ENCODE peak calls at places on chromosome 11, in eight cellular contexts. E, Q, J, M, I, F, P and U are unnamed samples.

GRCh38 chr11:109914809-109915653 is 178.2 kb upstream of the ZC3H12C start:
- DNase-seq in E (no peak), Q (no peak), J (peak), M (no peak), I (peak), F (no peak), P (no peak), U (no peak)

GRCh38 chr11:96311120-96311568 is 31.9 kb downstream of the MAML2 start:
- DNase-seq in E (no peak), Q (no peak), J (no peak), M (no peak), I (no peak), F (no peak), P (no peak), U (no peak)

GRCh38 chr11:124865181-124865901 is at the start of gene ROBO3:
- DNase-seq in E (no peak), Q (peak), J (no peak), M (no peak), I (no peak), F (no peak), P (no peak), U (peak)

GRCh38 chr11:7448126-7448525 is 37.2 kb upstream of the OLFML1 start:
- DNase-seq in E (no peak), Q (no peak), J (no peak), M (no peak), I (no peak), F (no peak), P (no peak), U (no peak)

GRCh38 chr11:46898396-46899095 is 19.8 kb downstream of the LRP4 start:
- DNase-seq in E (no peak), Q (no peak), J (no peak), M (no peak), I (no peak), F (no peak), P (no peak), U (no peak)

GRCh38 chr11:77590194-77590591 is 440 bp downstream of the AQP11 start:
- DNase-seq in E (no peak), Q (peak), J (no peak), M (peak), I (peak), F (peak), P (peak), U (no peak)

GRCh38 chr11:3132831-3133455 is 32.2 kb downstream of the OSBPL5 start:
- DNase-seq in E (no peak), Q (peak), J (no peak), M (no peak), I (no peak), F (no peak), P (no peak), U (no peak)

GRCh38 chr11:1846453-1846932 is 6.4 kb upstream of the LSP1 start:
- DNase-seq in E (no peak), Q (no peak), J (no peak), M (no peak), I (no peak), F (no peak), P (no peak), U (no peak)

GRCh38 chr11:119130662-119131061 is 9.3 kb downstream of the HINFP start:
- DNase-seq in E (no peak), Q (no peak), J (peak), M (no peak), I (no peak), F (no peak), P (no peak), U (no peak)

GRCh38 chr11:109015283-109015682 is 350.4 kb downstream of the DDX10 start:
- DNase-seq in E (peak), Q (no peak), J (peak), M (no peak), I (no peak), F (no peak), P (no peak), U (no peak)

GRCh38 chr11:122042981-122043380 is 73.0 kb downstream of the BLID start:
- DNase-seq in E (no peak), Q (no peak), J (no peak), M (no peak), I (no peak), F (no peak), P (no peak), U (no peak)

GRCh38 chr11:10233581-10233980 is 60.4 kb downstream of the SBF2 start:
- DNase-seq in E (peak), Q (no peak), J (peak), M (no peak), I (no peak), F (no peak), P (no peak), U (no peak)

GRCh38 chr11:112656772-112657428 is 304.3 kb upstream of the NCAM1 start:
- DNase-seq in E (peak), Q (no peak), J (peak), M (no peak), I (no peak), F (no peak), P (no peak), U (no peak)

GRCh38 chr11:2836335-2837095 is 49.1 kb downstream of the CDKN1C start:
- DNase-seq in E (no peak), Q (no peak), J (no peak), M (no peak), I (no peak), F (no peak), P (no peak), U (no peak)

GRCh38 chr11:62399868-62400245 is 19.0 kb upstream of the SCGB1A1 start:
- DNase-seq in E (no peak), Q (no peak), J (no peak), M (no peak), I (no peak), F (no peak), P (no peak), U (no peak)

GRCh38 chr11:1928038-1928890 is 8.8 kb downstream of the TNNT3 start:
- DNase-seq in E (no peak), Q (no peak), J (no peak), M (no peak), I (no peak), F (no peak), P (no peak), U (peak)

GRCh38 chr11:66388746-66389386 is 17.3 kb upstream of the SLC29A2 start:
- DNase-seq in E (peak), Q (peak), J (peak), M (peak), I (peak), F (peak), P (peak), U (no peak)

GRCh38 chr11:5123802-5124521 is 14.2 kb downstream of the OR52A5 start:
- DNase-seq in E (peak), Q (no peak), J (peak), M (peak), I (peak), F (peak), P (peak), U (no peak)

GRCh38 chr11:27183672-27184457 is 143.2 kb downstream of the BBOX1 start:
- DNase-seq in E (peak), Q (peak), J (peak), M (peak), I (peak), F (peak), P (peak), U (no peak)

GRCh38 chr11:420911-421321 is 6.1 kb upstream of the SIGIRR start:
- DNase-seq in E (no peak), Q (no peak), J (no peak), M (no peak), I (no peak), F (no peak), P (no peak), U (peak)

GRCh38 chr11:8566613-8567210 is 27.3 kb downstream of the STK33 start:
- DNase-seq in E (peak), Q (no peak), J (peak), M (no peak), I (no peak), F (no peak), P (no peak), U (no peak)

GRCh38 chr11:130163346-130164220 is 4.0 kb downstream of the ST14 start:
- DNase-seq in E (no peak), Q (no peak), J (no peak), M (no peak), I (peak), F (no peak), P (no peak), U (no peak)

GRCh38 chr11:121928597-121929580 is 187.1 kb downstream of the BLID start:
- DNase-seq in E (no peak), Q (no peak), J (no peak), M (no peak), I (no peak), F (no peak), P (no peak), U (no peak)

GRCh38 chr11:92495107-92495793 is 270.6 kb downstream of the FAT3 start:
- DNase-seq in E (no peak), Q (no peak), J (no peak), M (no peak), I (no peak), F (no peak), P (no peak), U (no peak)

GRCh38 chr11:131609317-131609716 is 238.9 kb downstream of the NTM start:
- DNase-seq in E (no peak), Q (no peak), J (peak), M (no peak), I (no peak), F (no peak), P (no peak), U (no peak)

GRCh38 chr11:2521081-2521480 is 76.3 kb downstream of the KCNQ1 start:
- DNase-seq in E (no peak), Q (peak), J (no peak), M (no peak), I (no peak), F (no peak), P (no peak), U (peak)

GRCh38 chr11:692824-693414 is 2.1 kb downstream of the DEAF1 start:
- DNase-seq in E (no peak), Q (no peak), J (no peak), M (peak), I (peak), F (peak), P (no peak), U (no peak)